ENCODE peak calls at places on chromosomes 12 and 14, in five cellular contexts. K, Z, B, Q and L are unnamed samples.

GRCh38 chr12:66144796-66145754 is 14.5 kb upstream of the LLPH start:
- DNase-seq in Q (peak; percentile 71), B (no peak), Z (peak; percentile 55), K (peak; percentile 35), L (peak; percentile 55)

GRCh38 chr12:106010746-106011145 is 128.0 kb downstream of the NUAK1 start:
- DNase-seq in K (no peak), Q (no peak), B (no peak), Z (no peak), L (no peak)

GRCh38 chr14:41167040-41167439 is 439.6 kb upstream of the LRFN5 start:
- DNase-seq in K (peak; percentile 2), Z (no peak), B (no peak), Q (no peak), L (no peak)

GRCh38 chr12:54658306-54659264 is 10.4 kb upstream of the DCD start:
- DNase-seq in Z (peak; percentile 15), Q (peak; percentile 18), B (no peak), K (peak; percentile 73), L (peak; percentile 15)

GRCh38 chr14:99260116-99260515 is 11.9 kb downstream of the BCL11B start:
- DNase-seq in Q (no peak), K (no peak), B (no peak), Z (no peak), L (no peak)

GRCh38 chr12:133080619-133081407 is at the start of gene ZNF140:
- DNase-seq in Z (peak; percentile 94), B (no peak), K (peak; percentile 99), Q (peak; percentile 97), L (peak; percentile 96)

GRCh38 chr14:71206766-71207371 is 299.6 kb downstream of the PCNX1 start:
- DNase-seq in Q (peak; percentile 90), K (no peak), Z (peak; percentile 88), B (no peak), L (no peak)

GRCh38 chr12:76738824-76739579 is 24.9 kb upstream of the ZDHHC17 start:
- DNase-seq in K (no peak), Q (no peak), Z (no peak), B (no peak), L (peak; percentile 10)

GRCh38 chr14:104732931-104733681 is 9.1 kb downstream of the ADSS1 start:
- DNase-seq in Z (no peak), K (no peak), Q (no peak), B (no peak), L (peak; percentile 81)

GRCh38 chr14:60220917-60221316 is 28.1 kb upstream of the PPM1A start:
- DNase-seq in Q (no peak), B (no peak), Z (no peak), K (no peak), L (no peak)

GRCh38 chr12:113757223-113758002 is 208.7 kb downstream of the RBM19 start:
- DNase-seq in Z (peak; percentile 5), Q (no peak), K (peak; percentile 16), B (no peak), L (no peak)

GRCh38 chr14:101126376-101127130 is 223.0 kb upstream of the RTL1 start:
- DNase-seq in Z (no peak), Q (no peak), B (peak; percentile 92), K (no peak), L (no peak)

GRCh38 chr12:7158866-7159600 is 28.9 kb downstream of the CLSTN3 start:
- DNase-seq in Q (no peak), Z (no peak), B (no peak), K (no peak), L (no peak)

GRCh38 chr12:91023326-91024004 is 18.7 kb upstream of the EPYC start:
- DNase-seq in B (no peak), K (no peak), Q (no peak), Z (peak; percentile 62), L (no peak)

GRCh38 chr12:2054091-2055018 is 1.6 kb downstream of the CACNA1C start:
- DNase-seq in K (peak; percentile 11), Q (no peak), Z (no peak), B (no peak), L (no peak)

DNA sequence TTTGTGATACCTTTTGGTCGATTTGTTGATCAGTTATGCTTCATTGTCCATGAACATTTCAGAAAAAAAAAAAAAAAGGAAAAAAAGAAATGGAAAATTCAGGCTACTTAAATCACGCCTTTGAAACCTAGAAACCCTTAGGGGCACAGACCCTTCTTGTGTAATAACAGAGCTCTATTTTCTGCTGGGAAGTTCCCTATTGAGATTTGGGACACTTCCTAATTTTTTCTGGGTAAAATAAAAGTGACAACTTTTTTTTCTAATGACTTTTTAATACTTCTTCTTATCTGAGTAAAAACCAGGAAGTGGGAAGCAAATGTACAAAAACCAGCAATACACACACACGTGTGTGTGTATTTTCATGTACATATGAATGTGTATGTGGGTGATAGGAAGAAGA is 35.8 kb downstream of the ETV6 start:
- DNase-seq in Z (no peak), K (no peak), Q (no peak), B (no peak), L (no peak)
- H3K4me1 ChIP-seq in Z (no peaks in the 10 kb centered on the region), K (peaks cover 6% of the 10 kb centered on the region), Q (no peaks in the 10 kb centered on the region), B (peaks cover 26% of the 10 kb centered on the region), L (peaks cover 79% of the 10 kb centered on the region)

GRCh38 chr12:95322335-95322734 is 104.7 kb downstream of the VEZT start:
- DNase-seq in B (no peak), Z (no peak), Q (no peak), K (no peak), L (no peak)
- TF ChIP-seq CTCF in B (no peak), Z (no peak), Q (no peak), K (no peak), L (no peak)

GRCh38 chr12:94730846-94731245 is 80.5 kb upstream of the TMCC3 start:
- DNase-seq in B (no peak), Z (no peak), K (peak; percentile 30), Q (no peak), L (no peak)
- H3K4me1 ChIP-seq in B (no peaks in the 10 kb centered on the region), Z (no peaks in the 10 kb centered on the region), K (peaks cover 40% of the 10 kb centered on the region), Q (no peaks in the 10 kb centered on the region), L (no peaks in the 10 kb centered on the region)

DNA sequence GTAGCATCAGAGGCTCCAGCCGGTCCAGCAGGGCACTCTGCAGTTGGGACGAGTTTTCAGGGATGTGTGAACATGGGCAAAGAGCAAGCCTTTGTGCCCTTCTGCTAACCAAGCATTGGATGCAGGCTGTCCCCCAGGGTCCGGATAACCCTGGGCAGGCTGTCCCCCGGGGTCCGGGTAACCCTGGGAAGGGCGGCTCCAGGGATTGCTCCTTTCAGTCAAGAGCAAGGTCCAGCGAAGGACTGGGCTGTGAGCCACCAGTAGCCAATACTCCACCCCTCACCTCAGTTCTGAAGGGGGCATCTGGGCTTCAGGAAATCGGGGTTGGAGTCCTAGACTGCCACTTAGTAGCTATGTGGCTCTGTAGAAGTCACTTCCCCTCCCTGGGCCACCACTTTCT is 137.6 kb upstream of the NTF3 start:
- DNase-seq in K (no peak), Q (no peak), Z (no peak), B (no peak), L (no peak)
- TF ChIP-seq CTCF in K (no peak), Q (no peak), Z (no peak), B (no peak), L (no peak)